ENCODE peak calls at places on chromosomes 13 and 19, in six cellular contexts. Y, T, R, M, J and Q are unnamed samples. For H3K4me1, the result is how much of the 10 kb centered on the place peaks cover.

GRCh38 chr19:12790628-12791344 is 500 bp upstream of the JUNB start:
- DNase-seq in Y (peak), J (no peak), M (no peak), T (no peak), R (no peak), Q (no peak)

GRCh38 chr13:113205428-113205931 is 3.0 kb downstream of the PCID2 start:
- DNase-seq in J (peak), R (no peak), Y (no peak), M (no peak), T (no peak), Q (no peak)

GRCh38 chr13:55649485-55649884 is 1491.2 kb upstream of the PRR20A start:
- DNase-seq in R (no peak), Y (no peak), M (no peak), J (no peak), T (no peak), Q (no peak)

GRCh38 chr13:80010846-80011245 is 330.1 kb downstream of the SPRY2 start:
- DNase-seq in R (no peak), M (no peak), Y (no peak), J (no peak), T (no peak), Q (no peak)

GRCh38 chr19:22532388-22533310 is 101.5 kb upstream of the ZNF492 start:
- DNase-seq in J (no peak), M (peak), T (no peak), Y (no peak), R (peak), Q (peak)

GRCh38 chr13:98941536-98941935 is 36.3 kb downstream of the DOCK9 start:
- DNase-seq in T (no peak), R (no peak), J (no peak), Y (no peak), M (no peak), Q (no peak)

GRCh38 chr19:33292595-33293254 is 9.6 kb downstream of the CEBPA start:
- DNase-seq in Y (peak), M (no peak), T (no peak), R (peak), J (no peak), Q (peak)

GRCh38 chr19:53864308-53864836 is 3.3 kb upstream of the MYADM start:
- DNase-seq in Y (peak), M (no peak), R (no peak), J (no peak), T (no peak), Q (no peak)

GRCh38 chr13:79468819-79469218 is 12.1 kb upstream of the NDFIP2 start:
- DNase-seq in R (no peak), Y (no peak), M (no peak), T (no peak), J (no peak), Q (no peak)

GRCh38 chr19:29845576-29846176 is 33.9 kb downstream of the CCNE1 start:
- DNase-seq in T (peak), J (peak), M (no peak), Y (no peak), R (no peak), Q (no peak)

GRCh38 chr13:100514788-100515409 is 73.7 kb downstream of the GGACT start:
- DNase-seq in M (peak), Y (peak), R (peak), J (peak), T (peak), Q (peak)

GRCh38 chr13:40640845-40641458 is 25.5 kb downstream of the FOXO1 start:
- DNase-seq in T (no peak), J (no peak), R (no peak), M (no peak), Y (no peak), Q (no peak)

GRCh38 chr13:35524192-35524591 is 47.7 kb upstream of the MAB21L1 start:
- DNase-seq in Y (no peak), M (no peak), R (no peak), T (no peak), J (no peak), Q (no peak)

GRCh38 chr13:66528139-66528538 is 702.0 kb downstream of the PCDH9 start:
- DNase-seq in R (no peak), M (no peak), J (no peak), T (no peak), Y (no peak), Q (no peak)

GRCh38 chr13:27309967-27310598 is 39.5 kb downstream of the RASL11A start:
- DNase-seq in J (peak), R (no peak), Y (no peak), M (no peak), T (no peak), Q (no peak)

GRCh38 chr13:77028202-77028601 is 1.2 kb upstream of the FBXL3 start:
- DNase-seq in M (no peak), R (no peak), T (no peak), J (peak), Y (no peak), Q (peak)
- H3K4me3 ChIP-seq in M (peak), R (no peak), T (no peak), J (peak), Y (peak), Q (peak)

DNA sequence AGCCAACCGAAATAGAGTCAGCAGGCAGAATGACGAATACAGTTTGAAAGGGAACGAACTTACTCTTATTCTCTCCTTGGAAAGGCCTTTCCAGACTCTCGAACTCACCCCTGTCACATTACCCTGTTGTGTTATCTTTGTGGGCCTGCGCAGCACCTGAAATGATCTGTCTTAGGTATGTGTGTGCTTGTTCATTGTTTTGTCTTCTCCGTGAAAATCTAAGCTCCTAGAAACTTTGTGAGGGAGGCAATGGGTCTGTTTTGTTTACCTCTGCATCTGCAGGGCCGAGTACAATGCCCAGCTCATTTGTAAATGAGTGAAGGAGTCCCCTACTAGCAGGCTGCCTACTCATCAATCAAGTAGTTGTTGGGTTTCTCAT is 19.6 kb downstream of the HMGB1 start:
- DNase-seq in T (no peak), R (no peak), Y (peak), J (no peak), M (no peak), Q (no peak)
- H3K4me1 ChIP-seq in T (under half), R (under half), Y (under half), J (under half), M (under half), Q (under half)

GRCh38 chr13:111467111-111467890 is 146.9 kb downstream of the TEX29 start:
- DNase-seq in Y (peak), J (no peak), T (no peak), M (no peak), R (no peak), Q (no peak)

GRCh38 chr13:111468037-111468959 is 147.9 kb downstream of the TEX29 start:
- DNase-seq in Y (peak), R (no peak), J (no peak), M (no peak), T (no peak), Q (no peak)

GRCh38 chr13:111470933-111471332 is 150.5 kb downstream of the TEX29 start:
- DNase-seq in Y (peak), J (no peak), R (no peak), T (no peak), M (no peak), Q (no peak)

GRCh38 chr13:111469916-111470506 is 149.6 kb downstream of the TEX29 start:
- DNase-seq in J (no peak), M (no peak), R (no peak), T (no peak), Y (peak), Q (no peak)

GRCh38 chr13:111469450-111469849 is 149.0 kb downstream of the TEX29 start:
- DNase-seq in T (no peak), Y (no peak), R (no peak), M (no peak), J (no peak), Q (no peak)
- H3K4me3 ChIP-seq in T (no peak), Y (no peak), R (no peak), M (no peak), J (no peak), Q (no peak)

DNA sequence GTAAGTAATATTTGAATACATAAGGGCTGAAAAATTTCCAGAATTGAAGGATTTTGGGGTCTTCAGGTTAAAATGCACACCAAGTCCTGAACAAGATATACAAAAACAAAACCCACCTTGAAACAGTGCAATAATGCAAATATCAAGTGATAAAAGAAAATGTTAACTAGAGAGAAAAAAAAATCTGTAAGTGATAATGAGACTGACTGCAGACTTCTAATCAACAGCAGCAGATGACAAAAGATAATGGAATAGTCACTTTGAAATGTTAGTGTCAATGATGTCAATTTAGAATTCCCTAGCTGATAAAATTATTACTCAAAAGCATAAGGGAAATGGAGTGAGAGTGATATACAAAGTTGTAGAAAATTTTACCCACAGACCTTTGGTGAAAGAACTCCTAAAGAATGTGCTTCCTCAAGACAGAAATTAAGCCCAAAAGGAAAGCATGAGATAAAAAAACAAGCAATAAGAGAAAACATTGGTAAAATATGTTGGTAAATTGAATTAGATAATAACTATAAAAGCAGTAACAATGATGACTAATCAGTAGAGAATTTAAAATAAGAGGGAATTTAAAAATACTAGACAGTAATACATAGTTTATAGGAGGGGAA is 12.4 kb upstream of the DGKH start:
- DNase-seq in R (no peak), Y (no peak), M (no peak), J (no peak), T (no peak), Q (no peak)
- H3K4me1 ChIP-seq in R (under half), Y (under half), M (under half), J (under half), T (under half), Q (under half)

DNA sequence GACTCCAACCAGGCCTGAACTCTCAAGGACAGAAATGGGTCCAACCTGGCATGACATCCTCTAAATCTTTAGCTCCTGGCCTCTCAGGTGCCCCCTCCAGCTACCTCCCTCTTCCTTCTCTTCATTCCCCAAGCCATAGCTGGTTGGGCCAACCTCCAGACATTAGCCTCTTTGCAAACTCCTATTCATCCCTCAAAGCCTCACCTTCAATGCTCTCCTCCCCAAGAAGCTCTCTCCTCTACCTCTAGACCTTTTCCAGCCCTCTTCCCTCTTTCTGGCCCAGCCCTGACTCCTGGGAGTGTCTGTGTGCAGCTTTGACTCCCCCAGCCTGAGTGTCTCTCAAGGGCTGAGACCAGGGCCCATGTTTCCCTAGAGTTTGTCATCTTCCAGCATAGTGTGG is 5.3 kb upstream of the HOMER3 start:
- DNase-seq in M (no peak), R (no peak), T (no peak), Y (peak), J (no peak), Q (no peak)
- H3K4me3 ChIP-seq in M (no peak), R (no peak), T (no peak), Y (no peak), J (no peak), Q (no peak)

DNA sequence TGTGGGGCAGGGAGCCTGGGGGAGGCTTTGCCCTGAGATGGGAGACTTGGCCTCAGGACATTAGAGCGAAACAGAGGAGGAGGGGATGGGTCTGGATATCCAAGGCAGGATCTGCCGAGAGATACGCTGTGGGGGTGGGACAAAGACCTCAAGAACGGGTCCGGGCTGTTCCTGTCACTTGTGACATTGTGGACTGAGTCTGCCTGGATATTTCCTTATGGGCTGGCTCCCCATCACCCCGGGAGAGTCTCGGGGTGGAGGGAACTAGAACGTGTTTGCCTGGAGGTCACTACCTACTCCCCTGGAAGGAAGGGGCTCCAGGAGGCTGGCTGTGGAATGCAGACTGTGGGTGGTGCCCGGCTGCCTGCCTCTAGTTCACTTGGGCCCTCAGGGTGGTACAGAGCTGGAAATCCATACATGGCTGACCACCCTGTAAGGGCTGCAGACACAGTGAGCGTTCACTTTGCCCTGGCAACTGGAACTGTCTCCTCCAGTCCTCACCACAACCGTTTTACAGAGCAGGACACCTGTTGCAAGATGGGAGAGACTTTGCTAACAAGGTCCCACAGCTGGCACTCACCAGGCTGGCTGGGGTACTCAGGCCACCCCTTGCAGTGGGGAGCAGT is 26.5 kb downstream of the DNM2 start:
- DNase-seq in M (no peak), T (no peak), J (no peak), Y (peak), R (no peak), Q (peak)
- H3K4me1 ChIP-seq in M (half or more), T (under half), J (under half), Y (under half), R (under half), Q (under half)

GRCh38 chr13:46668302-46668720 is 115.3 kb downstream of the LRCH1 start:
- DNase-seq in T (no peak), R (peak), Y (peak), M (peak), J (peak), Q (peak)
- H3K4me3 ChIP-seq in T (peak), R (no peak), Y (peak), M (peak), J (peak), Q (no peak)

DNA sequence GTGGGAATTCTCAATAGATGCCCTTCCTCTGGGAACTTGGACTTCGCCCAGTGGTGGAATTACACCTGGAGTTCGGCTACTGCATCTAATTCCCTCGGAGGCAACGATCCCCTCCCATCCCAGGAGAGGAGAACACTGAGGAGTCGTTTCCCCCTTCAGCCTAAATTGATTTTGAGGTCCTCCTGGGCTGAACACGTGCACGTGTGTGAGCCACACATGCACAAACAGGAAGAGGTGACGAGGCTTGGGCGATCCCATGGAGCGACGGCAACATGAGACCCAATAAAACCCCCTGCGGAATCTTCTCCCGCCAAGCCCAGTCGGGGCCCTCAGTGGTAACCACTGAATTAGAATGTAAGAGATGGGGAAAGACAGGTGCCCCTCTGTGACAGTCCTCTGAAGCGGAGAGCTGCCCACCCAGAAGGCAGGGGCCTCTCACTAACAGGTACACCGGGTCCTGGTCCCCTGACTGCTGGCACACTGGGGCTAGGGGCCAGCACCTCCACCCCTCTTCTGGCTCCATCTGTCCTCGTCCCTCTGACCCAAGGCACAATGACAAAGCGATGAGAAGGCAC is 4.5 kb downstream of the MLLT1 start:
- DNase-seq in Y (peak), M (no peak), R (no peak), T (no peak), J (no peak), Q (no peak)
- H3K4me1 ChIP-seq in Y (half or more), M (half or more), R (half or more), T (under half), J (half or more), Q (half or more)

DNA sequence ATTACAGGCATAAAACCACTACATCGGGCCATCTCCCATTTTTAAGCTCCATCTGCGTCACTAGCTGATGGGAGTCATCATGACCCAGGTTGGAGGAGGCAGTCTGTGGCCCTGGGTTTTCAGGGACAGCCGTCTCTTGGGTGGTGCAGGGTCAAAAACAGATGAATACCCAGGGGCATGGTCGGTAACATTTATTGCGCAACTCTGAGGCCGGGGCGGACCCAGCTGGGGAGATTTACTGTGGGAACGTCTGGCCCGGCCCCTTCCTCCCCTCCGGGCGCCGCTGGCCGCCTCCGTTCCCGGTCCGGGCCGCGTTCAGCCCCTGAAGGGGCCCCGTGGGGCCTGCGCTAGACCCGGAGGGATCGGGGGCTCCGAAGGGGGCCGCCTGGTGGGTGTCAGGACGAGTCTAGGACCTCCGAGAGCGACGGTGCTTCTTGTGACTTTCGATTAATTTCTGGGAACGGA is 1.3 kb upstream of the RGL3 start:
- DNase-seq in R (no peak), T (no peak), J (no peak), M (peak), Y (peak), Q (peak)
- H3K4me3 ChIP-seq in R (no peak), T (no peak), J (peak), M (peak), Y (peak), Q (peak)